ENCODE peak calls at places on chromosomes 4 and X, in eight cellular contexts. J is lower leg skin, W is NAMALWA, I is Peyer's patch, F is endothelial cell, M is left lung, L is T-helper 17 cell, Z is iris pigment epithelial cell. T is an unnamed sample.

GRCh38 chr4:67549123-67549522 is 3.8 kb upstream of the CENPC start:
- DNase-seq in J (no peak), W (peak; percentile 77), I (no peak), F (no peak), M (no peak), L (no peak), Z (peak; percentile 8), T (no peak)

GRCh38 chr4:148441624-148441985 is 609 bp downstream of the NR3C2 start:
- DNase-seq in J (no peak), W (no peak), I (no peak), F (no peak), M (no peak), L (no peak), Z (no peak), T (no peak)

GRCh38 chr4:26766142-26766541 is 94.5 kb upstream of the STIM2 start:
- DNase-seq in J (no peak), W (no peak), I (no peak), F (no peak), M (no peak), L (no peak), Z (no peak), T (no peak)

GRCh38 chr4:140088317-140088967 is 65.5 kb downstream of the MAML3 start:
- DNase-seq in J (no peak), W (no peak), I (no peak), F (no peak), M (no peak), L (no peak), Z (peak; percentile 90), T (no peak)

GRCh38 chrX:71617742-71618141 is 569 bp downstream of the CXCR3 start:
- DNase-seq in J (no peak), W (no peak), I (no peak), F (no peak), M (no peak), L (no peak), Z (no peak), T (no peak)

GRCh38 chrX:31847773-31848172 is 775.9 kb upstream of the FTHL17 start:
- DNase-seq in J (no peak), W (no peak), I (no peak), F (no peak), M (no peak), L (no peak), Z (no peak), T (no peak)

GRCh38 chr4:102392033-102392744 is 46.9 kb upstream of the SLC39A8 start:
- DNase-seq in J (no peak), W (no peak), I (no peak), F (no peak), M (no peak), L (no peak), Z (no peak), T (no peak)

GRCh38 chr4:155758500-155759371 is at the start of gene GUCY1B1:
- DNase-seq in J (peak; percentile 97), W (no peak), I (peak; percentile 87), F (peak; percentile 84), M (peak; percentile 95), L (peak; percentile 39), Z (peak; percentile 97), T (peak; percentile 64)

GRCh38 chr4:2662598-2662997 is 93.5 kb downstream of the TNIP2 start:
- DNase-seq in J (no peak), W (no peak), I (no peak), F (no peak), M (no peak), L (no peak), Z (peak; percentile 98), T (no peak)

GRCh38 chr4:110702326-110702725 is 79.4 kb upstream of the PITX2 start:
- DNase-seq in J (no peak), W (no peak), I (no peak), F (no peak), M (no peak), L (no peak), Z (no peak), T (no peak)

GRCh38 chrX:150525061-150525919 is 43.1 kb upstream of the MTM1 start:
- DNase-seq in J (no peak), W (no peak), I (no peak), F (no peak), M (no peak), L (no peak), Z (no peak), T (no peak)

T was measured in omental fat pad.